ENCODE peak calls at places on chromosomes 6 and 20, in seven cellular contexts. I, N, W, C, Y, R and A are unnamed samples.

GRCh38 chr6:125858427-125859320 is 67.9 kb downstream of the NCOA7 start:
- DNase-seq in I (peak; percentile 50), N (no peak), W (peak; percentile 83), C (peak; percentile 42), Y (peak; percentile 13), R (peak; percentile 75), A (no peak)

GRCh38 chr6:63731946-63732735 is 96.5 kb downstream of the PHF3 start:
- DNase-seq in I (no peak), N (no peak), W (peak; percentile 65), C (no peak), Y (no peak), R (no peak), A (no peak)

GRCh38 chr20:58511364-58511763 is 3.8 kb downstream of the APCDD1L start:
- DNase-seq in I (peak; percentile 43), N (no peak), W (peak; percentile 67), C (no peak), Y (no peak), R (no peak), A (peak; percentile 76)

GRCh38 chr6:6631526-6632276 is 43.2 kb downstream of the LY86 start:
- DNase-seq in I (no peak), N (no peak), W (peak; percentile 46), C (no peak), Y (no peak), R (no peak), A (peak; percentile 27)

GRCh38 chr6:32244270-32244669 is 20.4 kb upstream of the NOTCH4 start:
- DNase-seq in I (no peak), N (no peak), W (peak; percentile 40), C (no peak), Y (no peak), R (no peak), A (no peak)

GRCh38 chr6:56450882-56451739 is 191.6 kb downstream of the DST start:
- DNase-seq in I (peak; percentile 76), N (peak; percentile 85), W (peak; percentile 70), C (no peak), Y (no peak), R (no peak), A (no peak)

GRCh38 chr6:35687658-35688604 is 784 bp downstream of the FKBP5 start:
- DNase-seq in I (peak; percentile 52), N (peak; percentile 77), W (peak; percentile 59), C (peak; percentile 68), Y (peak; percentile 68), R (peak; percentile 74), A (no peak)

GRCh38 chr6:125945378-125946141 is 11.0 kb upstream of the HINT3 start:
- DNase-seq in I (peak; percentile 56), N (no peak), W (peak; percentile 39), C (no peak), Y (no peak), R (no peak), A (no peak)

GRCh38 chr20:18258126-18258860 is 30.0 kb upstream of the ZNF133 start:
- DNase-seq in I (peak; percentile 33), N (no peak), W (peak; percentile 33), C (no peak), Y (no peak), R (no peak), A (no peak)

GRCh38 chr6:15818044-15818443 is 155.2 kb upstream of the DTNBP1 start:
- DNase-seq in I (no peak), N (no peak), W (no peak), C (no peak), Y (no peak), R (no peak), A (no peak)

GRCh38 chr6:42131531-42131930 is 10.9 kb downstream of the C6orf132 start:
- DNase-seq in I (no peak), N (no peak), W (peak; percentile 90), C (no peak), Y (no peak), R (no peak), A (no peak)

GRCh38 chr20:10783660-10784336 is 110.0 kb upstream of the JAG1 start:
- DNase-seq in I (no peak), N (no peak), W (no peak), C (no peak), Y (no peak), R (no peak), A (no peak)

GRCh38 chr20:11520596-11520995 is 397.1 kb upstream of the BTBD3 start:
- DNase-seq in I (no peak), N (no peak), W (no peak), C (no peak), Y (no peak), R (no peak), A (no peak)

GRCh38 chr20:13736792-13737191 is 47.9 kb downstream of the ESF1 start:
- DNase-seq in I (no peak), N (no peak), W (peak; percentile 78), C (no peak), Y (no peak), R (no peak), A (peak; percentile 58)

GRCh38 chr6:155493694-155494143 is 38.1 kb upstream of the NOX3 start:
- DNase-seq in I (peak; percentile 84), N (peak; percentile 79), W (peak; percentile 97), C (peak; percentile 33), Y (peak; percentile 45), R (no peak), A (peak; percentile 99)

GRCh38 chr6:160077526-160077925 is 44.1 kb upstream of the SLC22A1 start:
- DNase-seq in I (no peak), N (no peak), W (peak; percentile 60), C (no peak), Y (no peak), R (no peak), A (no peak)

GRCh38 chr20:2783908-2784566 is 16.4 kb downstream of the CPXM1 start:
- DNase-seq in I (no peak), N (no peak), W (no peak), C (no peak), Y (no peak), R (no peak), A (no peak)

GRCh38 chr6:118372413-118372812 is 175.7 kb upstream of the PLN start:
- DNase-seq in I (peak; percentile 82), N (no peak), W (peak; percentile 82), C (no peak), Y (no peak), R (no peak), A (no peak)

GRCh38 chr6:169556758-169557505 is 144.9 kb downstream of the WDR27 start:
- DNase-seq in I (no peak), N (no peak), W (no peak), C (no peak), Y (peak; percentile 55), R (no peak), A (no peak)

GRCh38 chr6:76275746-76276145 is 203.3 kb upstream of the IMPG1 start:
- DNase-seq in I (no peak), N (no peak), W (no peak), C (no peak), Y (no peak), R (no peak), A (no peak)

GRCh38 chr20:19757973-19758887 is at the start of gene RIN2:
- DNase-seq in I (peak; percentile 93), N (peak; percentile 95), W (peak; percentile 91), C (peak; percentile 96), Y (no peak), R (peak; percentile 94), A (no peak)

GRCh38 chr6:107968081-107968480 is 10.1 kb upstream of the SEC63 start:
- DNase-seq in I (no peak), N (no peak), W (no peak), C (no peak), Y (no peak), R (no peak), A (no peak)

GRCh38 chr6:14622878-14623542 is 505.4 kb downstream of the CD83 start:
- DNase-seq in I (no peak), N (no peak), W (no peak), C (no peak), Y (no peak), R (no peak), A (no peak)

GRCh38 chr6:73728548-73729205 is 32.7 kb downstream of the CD109 start:
- DNase-seq in I (no peak), N (no peak), W (no peak), C (no peak), Y (peak; percentile 72), R (no peak), A (no peak)

GRCh38 chr20:63178889-63179751 is 36.8 kb downstream of the YTHDF1 start:
- DNase-seq in I (peak; percentile 21), N (peak; percentile 59), W (peak; percentile 54), C (no peak), Y (peak; percentile 57), R (peak; percentile 57), A (no peak)

GRCh38 chr20:49584418-49585382 is 16.8 kb upstream of the PTGIS start:
- DNase-seq in I (no peak), N (no peak), W (peak; percentile 43), C (no peak), Y (no peak), R (no peak), A (no peak)

GRCh38 chr6:4682431-4683159 is 93.6 kb upstream of the CDYL start:
- DNase-seq in I (no peak), N (no peak), W (no peak), C (no peak), Y (no peak), R (no peak), A (no peak)

GRCh38 chr6:159989882-159990480 is 21.1 kb downstream of the IGF2R start:
- DNase-seq in I (no peak), N (no peak), W (no peak), C (no peak), Y (no peak), R (no peak), A (no peak)